ENCODE peak calls at places on chromosomes 7 and 10, in nine cellular contexts. L is fibroblast of the aortic adventitia, J is hypothalamus, S is GM23248, I is T47D, C is RWPE1, R is mesenteric fat pad, U is thoracic aorta, V is AG04450. O is an unnamed sample.

GRCh38 chr10:114526497-114527238 is 122.4 kb upstream of the AFAP1L2 start:
- DNase-seq in L (peak), J (peak), S (peak), I (peak), C (peak), R (no peak), U (peak), V (no peak), O (no peak)

GRCh38 chr10:124530215-124530665 is 68.6 kb downstream of the LHPP start:
- DNase-seq in L (peak), J (peak), S (peak), I (peak), C (peak), R (peak), U (peak), V (peak), O (peak)

GRCh38 chr10:133141144-133141962 is 18.7 kb upstream of the KNDC1 start:
- DNase-seq in L (no peak), J (no peak), S (no peak), I (no peak), C (no peak), R (peak), U (no peak), V (no peak), O (no peak)

GRCh38 chr7:55192718-55193117 is 172.4 kb upstream of the LANCL2 start:
- DNase-seq in L (peak), J (no peak), S (peak), I (no peak), C (no peak), R (no peak), U (no peak), V (peak), O (peak)

GRCh38 chr7:44867073-44867990 is 18.0 kb downstream of the PURB start:
- DNase-seq in L (peak), J (no peak), S (peak), I (peak), C (peak), R (no peak), U (no peak), V (peak), O (no peak)

GRCh38 chr7:41425926-41426325 is 277.0 kb downstream of the INHBA start:
- DNase-seq in L (peak), J (no peak), S (peak), I (no peak), C (peak), R (no peak), U (no peak), V (peak), O (no peak)

GRCh38 chr10:36778600-36778999 is 346.8 kb upstream of the ANKRD30A start:
- DNase-seq in L (no peak), J (no peak), S (no peak), I (no peak), C (no peak), R (no peak), U (no peak), V (no peak), O (no peak)

GRCh38 chr7:128831178-128831993 is 1.2 kb downstream of the FLNC start:
- DNase-seq in L (peak), J (no peak), S (peak), I (no peak), C (no peak), R (no peak), U (no peak), V (no peak), O (no peak)

GRCh38 chr10:129063877-129064276 is 403.2 kb upstream of the MGMT start:
- DNase-seq in L (no peak), J (no peak), S (no peak), I (no peak), C (no peak), R (no peak), U (no peak), V (no peak), O (no peak)

GRCh38 chr10:114309111-114309651 is 70.1 kb downstream of the VWA2 start:
- DNase-seq in L (peak), J (no peak), S (peak), I (no peak), C (no peak), R (no peak), U (no peak), V (no peak), O (no peak)

GRCh38 chr10:118504044-118504944 is 91.2 kb downstream of the PRLHR start:
- DNase-seq in L (peak), J (no peak), S (peak), I (peak), C (peak), R (no peak), U (no peak), V (no peak), O (peak)

GRCh38 chr10:88693392-88694020 is 12.5 kb upstream of the LIPK start:
- DNase-seq in L (peak), J (no peak), S (peak), I (peak), C (no peak), R (no peak), U (no peak), V (no peak), O (no peak)

GRCh38 chr7:359226-359775 is 69.3 kb downstream of the FOXL3 start:
- DNase-seq in L (no peak), J (no peak), S (no peak), I (no peak), C (no peak), R (no peak), U (no peak), V (no peak), O (no peak)

GRCh38 chr7:72183835-72184234 is 228.3 kb downstream of the CALN1 start:
- DNase-seq in L (no peak), J (no peak), S (peak), I (peak), C (no peak), R (no peak), U (no peak), V (no peak), O (no peak)

GRCh38 chr7:7595451-7595850 is 28.8 kb downstream of the MIOS start:
- DNase-seq in L (peak), J (no peak), S (peak), I (peak), C (peak), R (no peak), U (no peak), V (no peak), O (no peak)

GRCh38 chr10:93235686-93236085 is 162.0 kb downstream of the CYP26A1 start:
- DNase-seq in L (peak), J (no peak), S (peak), I (no peak), C (no peak), R (no peak), U (no peak), V (no peak), O (no peak)

GRCh38 chr7:71735961-71736556 is 604.1 kb downstream of the GALNT17 start:
- DNase-seq in L (peak), J (no peak), S (peak), I (peak), C (peak), R (peak), U (no peak), V (peak), O (peak)

GRCh38 chr10:50605280-50606270 is 18.2 kb downstream of the SGMS1 start:
- DNase-seq in L (peak), J (no peak), S (peak), I (peak), C (peak), R (no peak), U (no peak), V (peak), O (no peak)

GRCh38 chr10:73131295-73131694 is 21.0 kb downstream of the NUDT13 start:
- DNase-seq in L (no peak), J (no peak), S (peak), I (no peak), C (peak), R (no peak), U (no peak), V (no peak), O (no peak)

GRCh38 chr7:84196007-84196551 is 1.5 kb upstream of the SEMA3A start:
- DNase-seq in L (peak), J (no peak), S (peak), I (peak), C (no peak), R (no peak), U (no peak), V (no peak), O (no peak)

GRCh38 chr10:119859422-119860258 is 13.0 kb downstream of the MCMBP start:
- DNase-seq in L (peak), J (no peak), S (peak), I (peak), C (peak), R (no peak), U (no peak), V (no peak), O (no peak)

GRCh38 chr7:42662862-42663261 is 249.0 kb downstream of the C7orf25 start:
- DNase-seq in L (no peak), J (no peak), S (no peak), I (no peak), C (no peak), R (no peak), U (no peak), V (no peak), O (no peak)

GRCh38 chr10:123913688-123914268 is 22.2 kb upstream of the CPXM2 start:
- DNase-seq in L (peak), J (no peak), S (no peak), I (no peak), C (no peak), R (no peak), U (no peak), V (no peak), O (no peak)

GRCh38 chr7:6530626-6531491 is 20.4 kb downstream of the GRID2IP start:
- DNase-seq in L (no peak), J (no peak), S (no peak), I (no peak), C (no peak), R (no peak), U (no peak), V (no peak), O (no peak)

GRCh38 chr7:112594397-112594796 is 113.6 kb downstream of the LSMEM1 start:
- DNase-seq in L (peak), J (no peak), S (peak), I (no peak), C (no peak), R (no peak), U (no peak), V (no peak), O (peak)

GRCh38 chr10:28326516-28327493 is 23.9 kb upstream of the MPP7 start:
- DNase-seq in L (peak), J (no peak), S (no peak), I (peak), C (no peak), R (no peak), U (peak), V (no peak), O (no peak)

GRCh38 chr7:102463841-102464576 is 654 bp downstream of the ALKBH4 start:
- DNase-seq in L (peak), J (no peak), S (peak), I (no peak), C (no peak), R (no peak), U (no peak), V (no peak), O (no peak)

GRCh38 chr7:149869291-149869650 is 4.5 kb upstream of the ATP6V0E2 start:
- DNase-seq in L (no peak), J (no peak), S (no peak), I (no peak), C (no peak), R (peak), U (no peak), V (no peak), O (no peak)

GRCh38 chr7:3039787-3040186 is 3.9 kb downstream of the CARD11 start:
- DNase-seq in L (no peak), J (no peak), S (no peak), I (no peak), C (no peak), R (peak), U (no peak), V (no peak), O (no peak)

GRCh38 chr7:77354914-77355313 is 61.2 kb downstream of the GSAP start:
- DNase-seq in L (no peak), J (no peak), S (no peak), I (no peak), C (no peak), R (no peak), U (no peak), V (no peak), O (no peak)

GRCh38 chr10:119849031-119849789 is 23.4 kb downstream of the MCMBP start:
- DNase-seq in L (peak), J (no peak), S (peak), I (no peak), C (peak), R (no peak), U (no peak), V (peak), O (no peak)

GRCh38 chr10:44981172-44982113 is 2.8 kb upstream of the DEPP1 start:
- DNase-seq in L (peak), J (peak), S (peak), I (peak), C (peak), R (peak), U (no peak), V (peak), O (no peak)

GRCh38 chr7:25995893-25996529 is 156.0 kb upstream of the NFE2L3 start:
- DNase-seq in L (no peak), J (no peak), S (no peak), I (peak), C (no peak), R (no peak), U (no peak), V (no peak), O (no peak)

O was measured in HFF-Myc.